ENCODE peak calls at places on chromosomes 12 and 14, in nine cellular contexts. S is left ventricle myocardium inferior; M is brain microvascular endothelial cell; J is mammary epithelial cell; I is HepG2; O is CD8-positive, alpha-beta T cell; K is IMR-90; R is SK-N-SH; P is prostate gland. G is an unnamed sample. For H3K27me3, the result is how much of the 10 kb centered on the place peaks cover.

GRCh38 chr12:51823875-51824565 is 24.5 kb downstream of the FIGNL2 start:
- DNase-seq in J (peak), S (no peak), M (peak), I (peak), R (peak), O (peak), P (peak), K (peak), G (no peak)

GRCh38 chr12:6123258-6123657 is 1.2 kb downstream of the VWF start:
- DNase-seq in M (no peak), K (no peak), P (no peak), I (no peak), O (no peak), J (no peak), S (no peak), R (no peak), G (no peak)

GRCh38 chr12:124888203-124888602 is 24.5 kb upstream of the SCARB1 start:
- DNase-seq in P (no peak), S (no peak), M (no peak), J (no peak), I (no peak), O (no peak), K (no peak), R (no peak), G (no peak)

GRCh38 chr12:58030566-58031279 is 89.4 kb downstream of the ATP23 start:
- DNase-seq in R (no peak), O (no peak), I (no peak), P (no peak), K (peak), M (no peak), S (no peak), J (peak), G (no peak)

GRCh38 chr12:64938179-64938578 is 113.7 kb downstream of the TBC1D30 start:
- DNase-seq in P (no peak), S (no peak), J (no peak), K (no peak), I (no peak), O (no peak), R (no peak), M (no peak), G (no peak)

GRCh38 chr14:69358233-69358963 is 39.7 kb downstream of the ERH start:
- DNase-seq in K (peak), P (no peak), R (no peak), M (no peak), S (no peak), J (no peak), O (no peak), I (no peak), G (no peak)

GRCh38 chr14:68792022-68792829 is 641 bp downstream of the ZFP36L1 start:
- DNase-seq in R (no peak), M (no peak), P (no peak), O (peak), K (no peak), I (no peak), S (no peak), J (peak), G (peak)

GRCh38 chr12:65612440-65612839 is 211.8 kb upstream of the HMGA2 start:
- DNase-seq in O (no peak), J (no peak), M (peak), S (no peak), I (no peak), K (no peak), P (no peak), R (no peak), G (no peak)

GRCh38 chr14:91140672-91141071 is 26.8 kb downstream of the DGLUCY start:
- DNase-seq in P (no peak), I (peak), R (peak), M (peak), O (no peak), K (no peak), S (no peak), J (peak), G (no peak)

GRCh38 chr12:5590316-5590715 is 158.4 kb downstream of the NTF3 start:
- DNase-seq in J (no peak), O (no peak), I (no peak), M (no peak), S (no peak), K (no peak), R (no peak), P (no peak), G (no peak)

GRCh38 chr14:99579903-99580570 is 24.0 kb downstream of the CCDC85C start:
- DNase-seq in O (no peak), S (no peak), M (peak), P (peak), J (peak), R (peak), K (peak), I (no peak), G (no peak)

GRCh38 chr14:81343166-81343565 is 57.0 kb downstream of the STON2 start:
- DNase-seq in O (no peak), I (no peak), K (no peak), M (no peak), P (no peak), J (no peak), R (no peak), S (no peak), G (no peak)

GRCh38 chr12:60266381-60266852 is 670.6 kb downstream of the SLC16A7 start:
- DNase-seq in I (peak), S (no peak), J (peak), P (no peak), O (no peak), R (no peak), K (peak), M (peak), G (no peak)

GRCh38 chr14:83913466-83913865 is 1616.5 kb upstream of the FLRT2 start:
- DNase-seq in P (no peak), J (no peak), S (no peak), O (no peak), I (no peak), M (no peak), K (peak), R (no peak), G (no peak)

GRCh38 chr12:4900327-4900726 is 9.4 kb upstream of the KCNA1 start:
- DNase-seq in M (peak), K (peak), R (no peak), S (no peak), I (no peak), O (no peak), J (peak), P (no peak), G (no peak)

GRCh38 chr14:71004481-71004880 is 97.2 kb downstream of the PCNX1 start:
- DNase-seq in R (no peak), P (no peak), M (no peak), O (no peak), S (no peak), K (peak), I (no peak), J (no peak), G (no peak)

GRCh38 chr12:96140110-96140509 is 54.1 kb upstream of the ELK3 start:
- DNase-seq in I (no peak), R (no peak), P (no peak), K (peak), J (peak), M (peak), S (no peak), O (no peak), G (no peak)

GRCh38 chr12:50566066-50566465 is 61.3 kb downstream of the DIP2B start:
- DNase-seq in K (no peak), M (no peak), J (no peak), S (no peak), P (no peak), O (no peak), I (no peak), R (no peak), G (no peak)

GRCh38 chr14:69430306-69430939 is 31.9 kb downstream of the SLC39A9 start:
- DNase-seq in O (no peak), I (peak), K (no peak), J (no peak), R (no peak), S (no peak), M (no peak), P (no peak), G (no peak)

GRCh38 chr14:101360045-101360931 is 201.0 kb upstream of the DIO3 start:
- DNase-seq in O (no peak), K (no peak), J (no peak), M (no peak), R (no peak), I (no peak), S (peak), P (peak), G (no peak)

GRCh38 chr12:76820888-76821482 is 57.1 kb downstream of the ZDHHC17 start:
- DNase-seq in I (peak), S (no peak), K (peak), R (peak), O (no peak), M (peak), J (peak), P (peak), G (no peak)

GRCh38 chr14:100173353-100173752 is 13.9 kb upstream of the DEGS2 start:
- DNase-seq in O (no peak), S (no peak), M (no peak), I (no peak), K (no peak), J (no peak), R (no peak), P (no peak), G (no peak)

GRCh38 chr12:24025153-24025798 is 75.8 kb upstream of the SOX5 start:
- DNase-seq in I (peak), S (no peak), O (no peak), P (no peak), M (no peak), K (peak), R (no peak), J (no peak), G (no peak)

GRCh38 chr12:110689601-110690430 is 901 bp upstream of the HVCN1 start:
- DNase-seq in P (no peak), I (no peak), M (no peak), S (peak), R (no peak), K (no peak), O (peak), J (no peak), G (peak)

GRCh38 chr12:64569923-64570595 is 40.2 kb upstream of the RASSF3 start:
- DNase-seq in P (no peak), M (no peak), O (no peak), J (no peak), S (no peak), K (no peak), R (no peak), I (no peak), G (no peak)

GRCh38 chr14:70821916-70822705 is 12.8 kb upstream of the MAP3K9 start:
- DNase-seq in S (peak), J (peak), O (peak), K (peak), M (peak), I (no peak), P (peak), R (peak), G (peak)

GRCh38 chr14:93997933-93998870 is 1.1 kb downstream of the CCDC197 start:
- DNase-seq in K (no peak), O (no peak), P (no peak), R (no peak), M (no peak), J (no peak), S (no peak), I (no peak), G (no peak)

DNA sequence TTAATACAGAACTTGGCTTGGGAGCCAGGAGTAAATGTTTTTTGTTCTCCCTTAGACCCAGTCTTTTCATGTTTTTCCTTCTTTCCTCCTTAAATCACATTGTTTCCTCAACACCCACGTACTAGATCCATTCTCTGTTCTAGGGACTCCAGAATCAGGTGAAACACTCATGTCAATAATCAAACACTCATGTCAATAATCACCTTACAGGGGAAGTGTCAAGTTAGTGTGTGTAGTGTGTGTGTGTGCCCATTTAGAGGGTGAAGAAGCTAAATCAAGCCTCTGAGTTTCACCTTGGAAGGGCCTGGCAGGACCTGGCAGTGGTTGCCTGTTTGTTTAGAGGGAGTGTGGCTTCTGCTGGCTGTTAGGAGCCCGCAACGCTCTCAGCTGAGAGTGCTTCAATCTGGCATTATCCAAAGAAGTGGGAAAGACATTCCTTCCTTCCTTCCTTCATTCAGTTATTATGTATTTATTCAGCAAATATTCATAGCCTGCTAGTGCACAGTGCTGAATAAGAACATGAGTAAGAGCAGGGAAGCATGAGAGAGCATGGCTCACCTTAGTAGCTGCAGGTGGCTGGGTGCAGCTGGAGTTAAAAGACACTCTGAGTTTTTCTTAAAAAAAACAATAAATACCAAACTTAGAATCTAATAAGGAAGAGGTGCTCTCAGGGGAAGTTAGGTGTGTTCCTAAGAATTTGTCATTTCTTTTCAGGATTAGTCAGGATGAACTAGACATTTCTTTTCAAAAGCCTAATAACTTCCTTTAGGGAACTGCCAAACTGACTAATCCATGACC is 17.6 kb upstream of the EID3 start:
- DNase-seq in S (no peak), K (peak), P (no peak), I (no peak), O (no peak), J (peak), M (no peak), R (no peak), G (no peak)
- H3K4me3 ChIP-seq in S (peak), K (no peak), P (peak), I (peak), O (no peak), J (peak), M (no peak), R (peak), G (peak)

GRCh38 chr14:22723814-22724213 is 42.7 kb upstream of the OXA1L start:
- DNase-seq in P (no peak), K (no peak), M (no peak), O (no peak), I (no peak), J (no peak), S (no peak), R (no peak), G (no peak)
- H3K27me3 ChIP-seq in P (under half), K (under half), M (under half), O (under half), I (under half), J (under half), S (under half), R (half or more), G (under half)

GRCh38 chr12:89525002-89525823 is 617 bp upstream of the GALNT4 start:
- DNase-seq in M (peak), O (peak), P (peak), I (peak), J (peak), R (peak), K (peak), S (peak), G (no peak)
- TF ChIP-seq CTCF in M (no peak), O (no peak), P (no peak), I (no peak), J (no peak), R (peak), K (no peak), S (peak), G (no peak)

GRCh38 chr12:386651-387050 is 2.5 kb downstream of the KDM5A start:
- DNase-seq in I (no peak), J (peak), O (no peak), R (no peak), P (no peak), M (peak), K (peak), S (no peak), G (no peak)
- H3K4me3 ChIP-seq in I (peak), J (peak), O (peak), R (peak), P (peak), M (peak), K (no peak), S (peak), G (peak)